ENCODE peak calls at places on chromosomes 4 and X, in five cellular contexts. I is endothelial cell of umbilical vein, B is esophagus squamous epithelium, C is IMR-90, L is thyroid gland. Y is an unnamed sample.

GRCh38 chrX:152861116-152861515 is 30.3 kb downstream of the NSDHL start:
- DNase-seq in I (no peak), B (no peak), C (peak), L (no peak), Y (peak)

GRCh38 chr4:138910201-138910913 is 105.2 kb upstream of the NOCT start:
- DNase-seq in I (no peak), B (no peak), C (peak), L (no peak), Y (no peak)

GRCh38 chrX:15292861-15293260 is 22.6 kb downstream of the ASB11 start:
- DNase-seq in I (peak), B (no peak), C (no peak), L (no peak), Y (no peak)

GRCh38 chr4:104571341-104571740 is 76.6 kb upstream of the CXXC4 start:
- DNase-seq in I (no peak), B (no peak), C (no peak), L (no peak), Y (no peak)

GRCh38 chrX:99371976-99372595 is 1038.0 kb downstream of the PCDH19 start:
- DNase-seq in I (no peak), B (no peak), C (no peak), L (no peak), Y (no peak)

GRCh38 chrX:19121898-19122640 is at the start of gene ADGRG2:
- DNase-seq in I (peak), B (no peak), C (peak), L (peak), Y (no peak)

GRCh38 chrX:52576946-52577345 is 60.1 kb upstream of the XAGE1B start:
- DNase-seq in I (no peak), B (no peak), C (no peak), L (no peak), Y (no peak)

GRCh38 chr4:123319639-123320038 is 77.0 kb upstream of the SPRY1 start:
- DNase-seq in I (no peak), B (no peak), C (no peak), L (no peak), Y (no peak)

GRCh38 chr4:108155373-108155772 is 13.4 kb downstream of the LEF1 start:
- DNase-seq in I (no peak), B (no peak), C (peak), L (no peak), Y (no peak)

GRCh38 chrX:49290215-49290614 is 13.2 kb upstream of the GAGE10 start:
- DNase-seq in I (no peak), B (no peak), C (no peak), L (no peak), Y (no peak)

GRCh38 chrX:21843179-21843578 is 3.8 kb downstream of the MBTPS2 start:
- DNase-seq in I (no peak), B (no peak), C (peak), L (no peak), Y (no peak)

GRCh38 chr4:4320528-4320927 is 30.5 kb downstream of the ZBTB49 start:
- DNase-seq in I (no peak), B (no peak), C (no peak), L (no peak), Y (no peak)

DNA sequence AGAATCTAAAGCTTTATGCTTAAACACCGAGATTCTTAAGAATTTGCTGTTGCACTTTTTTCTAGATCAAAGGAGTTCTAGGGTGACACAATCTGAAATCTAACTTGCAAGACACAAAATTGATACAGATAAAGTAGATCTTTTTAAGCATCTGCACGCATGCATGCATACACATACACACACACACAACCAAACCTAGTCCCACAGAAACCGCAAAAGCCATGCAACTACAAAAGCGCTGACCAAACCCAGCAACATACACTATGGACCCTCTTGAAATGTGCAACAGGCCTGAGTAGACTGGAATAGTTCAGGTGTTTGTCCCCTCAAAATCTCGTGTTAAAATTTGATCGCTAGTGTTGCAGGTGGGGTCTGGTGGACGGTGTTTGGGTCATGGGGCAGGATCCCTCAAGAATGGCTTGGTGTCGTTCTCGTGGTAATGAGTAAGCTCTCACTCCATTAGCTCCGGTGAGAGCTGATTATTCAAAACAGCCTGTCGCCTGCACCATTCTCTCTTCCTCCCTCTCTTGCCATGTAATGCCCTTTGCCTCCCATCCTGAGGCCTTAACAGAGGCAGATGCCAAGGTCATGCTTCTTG is 52.7 kb downstream of the IRF2 start:
- DNase-seq in I (no peak), B (no peak), C (no peak), L (no peak), Y (no peak)
- TF ChIP-seq POLR2A in I (no peak), B (no peak), C (no peak), L (no peak), Y (no peak)

GRCh38 chr4:186189656-186190055 is 1.7 kb upstream of the CYP4V2 start:
- DNase-seq in I (no peak), B (no peak), C (no peak), L (no peak), Y (no peak)

GRCh38 chr4:186193851-186194250 is 2.5 kb downstream of the CYP4V2 start:
- DNase-seq in I (no peak), B (no peak), C (no peak), L (no peak), Y (no peak)

GRCh38 chr4:186192068-186192751 is 843 bp downstream of the CYP4V2 start:
- DNase-seq in I (peak), B (no peak), C (peak), L (peak), Y (peak)

GRCh38 chr4:186190456-186191265 is 706 bp upstream of the CYP4V2 start:
- DNase-seq in I (no peak), B (no peak), C (no peak), L (peak), Y (no peak)

DNA sequence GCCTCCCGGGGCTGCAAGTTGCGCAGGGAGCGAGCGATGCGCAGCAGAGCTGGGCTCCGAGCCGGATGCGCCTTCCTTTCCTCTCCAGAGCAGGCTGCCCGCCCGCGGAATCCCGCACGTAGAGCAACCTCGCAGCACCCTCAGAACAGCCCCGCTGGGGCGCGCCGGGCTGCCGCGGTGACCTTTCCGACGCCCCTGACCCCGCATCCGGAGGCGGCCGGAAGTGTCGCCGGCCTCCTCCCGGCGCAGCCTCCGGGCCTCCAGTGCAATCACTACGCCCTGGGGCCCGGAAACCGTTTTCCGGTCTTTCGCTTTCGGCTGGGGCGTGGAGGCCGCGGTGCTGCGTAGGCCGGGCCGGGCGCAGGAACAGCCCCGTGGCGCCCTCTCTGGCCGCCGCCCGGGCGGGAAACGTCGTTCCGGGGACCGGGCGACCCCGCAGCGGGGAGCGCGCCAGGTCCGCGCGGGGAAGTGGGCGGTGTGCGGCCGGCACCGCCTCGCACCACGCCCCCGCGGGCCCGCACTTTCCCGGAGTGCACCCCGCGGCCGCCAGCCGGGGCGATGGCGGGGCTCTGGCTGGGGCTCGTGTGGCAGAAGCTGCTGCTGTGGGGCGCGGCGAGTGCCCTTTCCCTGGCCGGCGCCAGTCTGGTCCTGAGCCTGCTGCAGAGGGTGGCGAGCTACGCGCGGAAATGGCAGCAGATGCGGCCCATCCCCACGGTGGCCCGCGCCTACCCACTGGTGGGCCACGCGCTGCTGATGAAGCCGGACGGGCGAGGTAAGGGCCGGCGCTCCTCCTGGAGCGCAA is at the start of gene CYP4V2:
- DNase-seq in I (peak), B (peak), C (peak), L (peak), Y (peak)
- TF ChIP-seq POLR2A in I (no peak), B (no peak), C (no peak), L (no peak), Y (no peak)

GRCh38 chr4:10093801-10094552 is 22.6 kb downstream of the WDR1 start:
- DNase-seq in I (peak), B (no peak), C (peak), L (peak), Y (no peak)
- TF ChIP-seq POLR2A in I (peak), B (no peak), C (peak), L (no peak), Y (no peak)

GRCh38 chr4:173169428-173170209 is 1.0 kb downstream of the GALNT7 start:
- DNase-seq in I (peak), B (no peak), C (peak), L (peak), Y (peak)

GRCh38 chr4:173169178-173169427 is 492 bp downstream of the GALNT7 start:
- DNase-seq in I (no peak), B (no peak), C (no peak), L (no peak), Y (no peak)

GRCh38 chr4:173168396-173169177 is at the start of gene GALNT7:
- DNase-seq in I (peak), B (peak), C (peak), L (peak), Y (peak)

GRCh38 chr4:173170210-173170778 is 1.7 kb downstream of the GALNT7 start:
- DNase-seq in I (peak), B (no peak), C (no peak), L (no peak), Y (no peak)

DNA sequence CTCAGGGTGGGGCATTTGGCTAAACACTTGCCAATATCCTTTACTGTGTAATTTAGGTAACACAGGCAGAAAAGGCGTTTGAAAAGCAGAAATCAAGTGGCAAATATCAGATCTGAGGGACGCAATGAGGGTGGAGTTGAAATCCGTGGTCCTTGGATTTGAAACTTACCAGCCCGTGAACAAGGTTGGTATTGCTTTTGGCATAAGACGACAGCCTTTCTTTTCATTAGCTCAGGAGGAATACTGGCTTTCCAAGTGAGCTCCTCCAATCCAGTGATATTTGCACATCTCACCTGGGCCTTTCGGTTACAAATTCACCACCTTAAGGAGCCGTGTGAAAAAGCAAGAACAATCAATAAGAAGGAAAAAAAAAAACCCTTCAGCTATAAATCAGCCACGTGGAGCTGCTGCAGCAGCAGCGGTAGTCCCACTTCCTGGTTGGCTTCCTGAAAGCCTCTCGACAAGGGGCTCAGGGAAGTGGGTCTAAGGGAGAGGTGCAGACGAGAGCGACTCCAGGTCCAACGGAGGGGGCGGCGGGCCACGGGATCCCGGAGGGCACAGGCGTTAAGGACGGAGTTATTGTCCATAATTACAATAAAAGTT is 717 bp upstream of the GALNT7 start:
- DNase-seq in I (peak), B (no peak), C (peak), L (peak), Y (no peak)
- TF ChIP-seq POLR2A in I (no peak), B (no peak), C (no peak), L (no peak), Y (no peak)